ENCODE peak calls at places on chromosomes 16 and 17, in seven cellular contexts. L is naive thymus-derived CD4-positive, alpha-beta T cell; E is osteoblast; V is CD8-positive, alpha-beta T cell; B is pancreas; N is heart left ventricle; G is effector memory CD4-positive, alpha-beta T cell. R is an unnamed sample. For H3K9me3, the result is how much of the 10 kb centered on the place peaks cover.

GRCh38 chr16:68361485-68361884 is 50.7 kb downstream of the PRMT7 start:
- DNase-seq in L (no peak), E (peak), V (no peak), B (peak), N (no peak), G (no peak), R (no peak)

GRCh38 chr17:71287246-71287828 is 833.5 kb upstream of the SOX9 start:
- DNase-seq in L (no peak), E (peak), V (no peak), B (no peak), N (no peak), G (no peak), R (no peak)

GRCh38 chr16:4313563-4314531 is 2.0 kb upstream of the GLIS2 start:
- DNase-seq in L (no peak), E (peak), V (no peak), B (peak), N (no peak), G (no peak), R (no peak)

GRCh38 chr16:90057738-90058173 is 19.4 kb downstream of the PRDM7 start:
- DNase-seq in L (no peak), E (peak), V (no peak), B (no peak), N (no peak), G (no peak), R (no peak)

GRCh38 chr16:66580605-66581209 is 1.4 kb downstream of the CMTM2 start:
- DNase-seq in L (no peak), E (peak), V (no peak), B (no peak), N (no peak), G (no peak), R (no peak)

GRCh38 chr17:65000798-65001197 is 55.7 kb downstream of the GNA13 start:
- DNase-seq in L (no peak), E (no peak), V (no peak), B (no peak), N (no peak), G (no peak), R (no peak)

GRCh38 chr16:11585460-11586374 is 1.0 kb downstream of the LITAF start:
- DNase-seq in L (no peak), E (peak), V (no peak), B (peak), N (peak), G (no peak), R (no peak)

GRCh38 chr16:82263456-82264159 is 93.6 kb upstream of the MPHOSPH6 start:
- DNase-seq in L (peak), E (peak), V (no peak), B (no peak), N (no peak), G (peak), R (no peak)

GRCh38 chr17:36689089-36689667 is 87.8 kb downstream of the MRM1 start:
- DNase-seq in L (no peak), E (no peak), V (no peak), B (no peak), N (no peak), G (no peak), R (no peak)

GRCh38 chr17:66465701-66466100 is 163.3 kb downstream of the PRKCA start:
- DNase-seq in L (no peak), E (no peak), V (no peak), B (no peak), N (no peak), G (no peak), R (no peak)

GRCh38 chr17:40832840-40833239 is 10.4 kb upstream of the KRT10 start:
- DNase-seq in L (no peak), E (no peak), V (no peak), B (no peak), N (no peak), G (no peak), R (no peak)

GRCh38 chr17:63579633-63580032 is 21.1 kb upstream of the TACO1 start:
- DNase-seq in L (no peak), E (no peak), V (no peak), B (no peak), N (no peak), G (no peak), R (no peak)

GRCh38 chr17:38464723-38465419 is 36.6 kb downstream of the ARHGAP23 start:
- DNase-seq in L (no peak), E (peak), V (no peak), B (no peak), N (peak), G (no peak), R (no peak)

GRCh38 chr16:23207485-23207884 is 24.9 kb downstream of the SCNN1G start:
- DNase-seq in L (no peak), E (no peak), V (no peak), B (no peak), N (no peak), G (no peak), R (no peak)

GRCh38 chr16:69672315-69672997 is 53.9 kb downstream of the NQO1 start:
- DNase-seq in L (no peak), E (no peak), V (no peak), B (no peak), N (no peak), G (no peak), R (no peak)

GRCh38 chr16:69618307-69618706 is 52.5 kb downstream of the NFAT5 start:
- DNase-seq in L (no peak), E (peak), V (no peak), B (no peak), N (no peak), G (no peak), R (no peak)

GRCh38 chr16:26951950-26952349 is 114.8 kb upstream of the C16orf82 start:
- DNase-seq in L (no peak), E (no peak), V (no peak), B (no peak), N (no peak), G (no peak), R (no peak)

GRCh38 chr16:66650707-66651473 is 45.7 kb downstream of the CMTM4 start:
- DNase-seq in L (peak), E (peak), V (peak), B (no peak), N (peak), G (peak), R (no peak)

GRCh38 chr16:82344157-82344556 is 174.1 kb upstream of the MPHOSPH6 start:
- DNase-seq in L (no peak), E (no peak), V (no peak), B (no peak), N (no peak), G (no peak), R (no peak)

GRCh38 chr17:69501591-69502468 is 87.3 kb downstream of the MAP2K6 start:
- DNase-seq in L (no peak), E (no peak), V (no peak), B (no peak), N (no peak), G (no peak), R (no peak)

GRCh38 chr17:77721823-77722160 is 236.7 kb upstream of the TNRC6C start:
- DNase-seq in L (no peak), E (no peak), V (no peak), B (no peak), N (no peak), G (no peak), R (no peak)

GRCh38 chr17:73580311-73580710 is 63.9 kb downstream of the SDK2 start:
- DNase-seq in L (no peak), E (peak), V (no peak), B (no peak), N (no peak), G (no peak), R (no peak)

GRCh38 chr17:42675984-42676423 is 790 bp downstream of the PLEKHH3 start:
- DNase-seq in L (no peak), E (peak), V (no peak), B (peak), N (peak), G (no peak), R (no peak)

GRCh38 chr17:69339937-69340336 is 13.0 kb upstream of the ABCA5 start:
- DNase-seq in L (no peak), E (no peak), V (no peak), B (no peak), N (no peak), G (no peak), R (no peak)

GRCh38 chr17:64781394-64781793 is 119.3 kb upstream of the SMURF2 start:
- DNase-seq in L (peak), E (peak), V (no peak), B (peak), N (peak), G (peak), R (no peak)

GRCh38 chr17:67521773-67522069 is 144.6 kb downstream of the PITPNC1 start:
- DNase-seq in L (no peak), E (peak), V (no peak), B (no peak), N (no peak), G (no peak), R (no peak)

GRCh38 chr17:44941712-44942331 is 5.8 kb downstream of the KIF18B start:
- DNase-seq in L (no peak), E (peak), V (no peak), B (no peak), N (no peak), G (no peak), R (no peak)
- H3K4me3 ChIP-seq in L (no peak), E (peak), V (no peak), B (no peak), N (no peak), G (no peak), R (no peak)

DNA sequence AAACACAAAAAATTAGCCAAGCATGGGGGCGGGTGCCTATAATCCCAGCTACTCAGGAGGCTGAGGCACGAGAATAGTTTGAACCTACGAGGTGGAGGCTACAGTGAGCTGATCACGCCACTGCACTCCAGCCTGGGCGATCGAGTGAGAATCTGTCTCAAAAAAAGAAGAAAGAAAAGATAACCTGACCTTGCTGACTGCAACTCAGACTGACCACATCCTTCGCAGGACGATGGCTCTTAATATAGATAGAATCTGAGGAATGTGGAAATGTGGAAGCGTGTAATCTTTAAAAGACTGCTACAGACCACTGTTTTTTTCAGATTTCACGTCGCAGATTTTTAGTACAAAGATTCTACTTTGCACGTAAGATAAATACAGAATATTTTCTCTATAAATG is 37.8 kb downstream of the KLHDC4 start:
- DNase-seq in L (no peak), E (peak), V (no peak), B (no peak), N (no peak), G (no peak), R (no peak)
- H3K27ac ChIP-seq in L (no peak), E (no peak), V (no peak), B (no peak), N (no peak), G (no peak), R (no peak)

GRCh38 chr16:84016477-84016876 is 26.1 kb downstream of the SLC38A8 start:
- DNase-seq in L (no peak), E (no peak), V (no peak), B (no peak), N (no peak), G (no peak), R (no peak)

GRCh38 chr16:84018710-84019109 is 23.9 kb downstream of the SLC38A8 start:
- DNase-seq in L (no peak), E (no peak), V (no peak), B (no peak), N (no peak), G (no peak), R (no peak)

GRCh38 chr16:84021488-84021887 is 21.1 kb downstream of the SLC38A8 start:
- DNase-seq in L (no peak), E (no peak), V (no peak), B (no peak), N (no peak), G (no peak), R (no peak)

GRCh38 chr16:84022641-84023040 is 20.0 kb downstream of the SLC38A8 start:
- DNase-seq in L (no peak), E (no peak), V (no peak), B (no peak), N (no peak), G (no peak), R (no peak)

GRCh38 chr16:84020353-84020752 is 22.2 kb downstream of the SLC38A8 start:
- DNase-seq in L (no peak), E (no peak), V (no peak), B (no peak), N (no peak), G (no peak), R (no peak)
- H3K9me3 ChIP-seq in L (under half), E (under half), V (under half), B (under half), N (under half), G (under half), R (under half)

GRCh38 chr16:88771294-88771772 is 13.7 kb downstream of the PIEZO1 start:
- DNase-seq in L (no peak), E (no peak), V (no peak), B (peak), N (no peak), G (no peak), R (no peak)
- H3K4me3 ChIP-seq in L (no peak), E (no peak), V (no peak), B (no peak), N (no peak), G (no peak), R (peak)

GRCh38 chr17:74734256-74734655 is 2.8 kb upstream of the RAB37 start:
- DNase-seq in L (no peak), E (peak), V (no peak), B (no peak), N (no peak), G (no peak), R (no peak)

GRCh38 chr17:74738051-74738996 is 1.3 kb downstream of the RAB37 start:
- DNase-seq in L (peak), E (peak), V (peak), B (no peak), N (peak), G (peak), R (no peak)

GRCh38 chr17:74736423-74737298 is at the start of gene RAB37:
- DNase-seq in L (peak), E (peak), V (no peak), B (no peak), N (no peak), G (no peak), R (no peak)

GRCh38 chr17:74739227-74739831 is 2.3 kb downstream of the RAB37 start:
- DNase-seq in L (no peak), E (peak), V (no peak), B (no peak), N (no peak), G (no peak), R (no peak)

DNA sequence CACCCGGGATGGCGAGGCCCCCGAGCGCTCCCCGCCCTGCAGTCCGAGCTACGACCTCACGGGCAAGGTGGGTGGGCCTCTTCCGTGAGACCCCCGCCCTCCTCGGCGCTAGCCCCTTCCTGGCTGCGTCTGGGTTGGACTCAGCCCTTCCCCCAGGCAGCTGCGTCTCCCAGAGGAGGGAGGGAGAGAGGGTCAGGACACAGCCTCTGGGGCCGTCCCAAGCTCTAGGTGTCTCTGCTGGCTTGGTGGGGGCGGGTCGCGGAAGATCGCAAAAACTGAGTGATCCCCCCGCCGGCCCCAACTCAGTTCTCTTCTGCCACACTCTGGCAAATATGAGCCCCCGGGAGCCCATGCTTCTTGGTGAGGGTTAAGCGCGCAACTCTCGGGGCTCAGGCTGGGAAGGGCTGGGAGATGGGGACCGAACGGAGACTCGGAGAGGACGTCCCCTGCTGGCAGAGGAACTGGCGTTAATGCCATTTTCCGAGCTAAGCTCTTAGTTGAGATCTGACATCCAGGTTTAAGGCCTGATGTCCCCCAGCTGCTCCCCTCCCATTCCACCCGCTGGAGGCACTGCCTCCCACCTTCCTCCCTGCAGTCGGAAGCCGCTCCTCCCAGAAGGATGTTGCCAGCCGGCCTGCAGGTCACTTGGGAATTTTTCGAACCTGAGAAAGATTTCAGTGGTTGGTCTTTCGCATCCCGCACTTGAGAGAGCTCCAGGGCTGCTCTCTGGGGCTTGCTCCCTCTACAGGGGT is 419 bp downstream of the RAB37 start:
- DNase-seq in L (peak), E (peak), V (no peak), B (no peak), N (no peak), G (no peak), R (no peak)
- H3K27ac ChIP-seq in L (peak), E (no peak), V (peak), B (no peak), N (peak), G (peak), R (peak)

GRCh38 chr16:78738557-78738956 is 639.1 kb downstream of the WWOX start:
- DNase-seq in L (no peak), E (no peak), V (no peak), B (no peak), N (no peak), G (no peak), R (no peak)
- H3K9me3 ChIP-seq in L (under half), E (under half), V (under half), B (under half), N (under half), G (under half), R (under half)

DNA sequence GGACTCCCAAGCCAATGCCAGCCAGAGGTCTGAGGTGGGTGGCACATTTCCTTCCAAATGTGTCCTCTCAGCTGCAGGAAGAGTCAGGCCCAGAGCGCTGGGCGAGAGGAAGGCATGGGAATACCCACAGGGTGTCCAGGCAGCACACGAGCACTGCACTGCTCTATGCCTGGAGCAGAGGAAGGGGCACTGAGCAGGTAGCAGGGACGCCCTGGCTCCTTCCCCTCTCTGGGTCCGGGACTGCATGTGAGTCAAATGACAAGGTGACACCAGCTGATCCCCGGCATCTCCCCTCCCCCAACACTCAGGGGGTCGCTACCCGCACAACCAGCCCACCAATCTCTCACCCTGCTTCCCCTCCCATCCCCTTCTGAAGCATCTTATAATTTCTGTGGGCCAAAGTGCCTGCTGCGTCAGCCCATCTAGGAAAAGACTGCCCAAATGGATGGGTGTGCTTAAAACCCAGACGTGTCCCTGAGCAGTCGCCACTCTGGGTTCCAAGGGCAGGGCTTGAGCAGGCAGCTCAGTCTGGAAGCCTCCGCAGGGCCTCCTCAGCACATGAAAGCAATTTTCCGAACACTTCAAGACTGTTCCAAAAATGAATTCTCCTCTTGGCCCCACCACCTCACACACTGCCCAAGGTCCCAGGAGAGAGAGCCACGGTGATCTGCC is 12.0 kb upstream of the BCAR1 start:
- DNase-seq in L (no peak), E (peak), V (no peak), B (peak), N (peak), G (no peak), R (no peak)
- H3K4me3 ChIP-seq in L (no peak), E (peak), V (no peak), B (no peak), N (peak), G (no peak), R (no peak)

GRCh38 chr16:19524866-19525723 is 1.4 kb downstream of the CCP110 start:
- DNase-seq in L (peak), E (peak), V (no peak), B (no peak), N (no peak), G (no peak), R (no peak)

GRCh38 chr16:19524356-19524865 is 669 bp downstream of the CCP110 start:
- DNase-seq in L (peak), E (peak), V (no peak), B (no peak), N (no peak), G (no peak), R (no peak)

GRCh38 chr16:19523184-19523558 is 571 bp upstream of the CCP110 start:
- DNase-seq in L (no peak), E (no peak), V (no peak), B (no peak), N (no peak), G (no peak), R (no peak)

GRCh38 chr16:19522369-19523159 is 666 bp upstream of the GDE1 start:
- DNase-seq in L (no peak), E (no peak), V (no peak), B (no peak), N (no peak), G (no peak), R (no peak)

DNA sequence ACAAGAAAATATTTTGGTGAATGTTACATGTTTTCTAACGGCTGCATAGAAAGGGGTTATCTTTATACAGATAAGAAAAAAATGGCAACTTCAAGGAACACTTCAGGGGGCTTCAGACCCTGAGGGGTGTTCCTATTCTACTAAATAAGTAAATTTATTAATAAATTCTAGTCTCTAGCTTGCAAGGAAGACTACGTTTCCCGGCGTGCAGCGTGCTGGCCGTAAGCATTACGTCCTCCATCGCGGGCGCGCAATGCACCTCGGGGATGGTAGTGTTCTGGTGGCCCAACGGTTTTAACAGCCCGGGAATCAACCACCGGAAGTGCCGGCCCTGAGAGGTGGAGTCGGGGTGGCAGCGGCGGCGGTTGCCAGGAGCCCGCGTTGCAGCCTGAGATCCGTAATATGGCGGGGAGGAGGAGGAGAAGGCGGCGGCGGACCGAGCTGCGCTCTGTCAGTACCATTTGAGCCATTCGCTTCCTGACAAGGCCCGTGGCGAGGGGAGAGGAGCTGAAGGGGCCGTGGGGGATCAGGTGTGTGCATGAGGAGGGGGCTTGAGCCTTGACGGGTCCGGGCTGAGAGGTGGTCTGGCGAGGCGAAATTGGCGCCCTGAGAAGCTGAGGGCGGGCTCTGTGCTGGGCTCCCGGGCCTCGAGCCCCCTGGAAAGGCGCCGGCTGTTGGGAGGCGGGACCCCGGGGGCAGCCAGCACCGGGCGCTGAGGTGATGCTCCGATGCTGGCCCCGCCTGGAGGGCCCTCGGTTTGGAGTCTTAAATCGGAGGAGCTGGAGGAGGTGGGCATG is at the start of gene CCP110:
- DNase-seq in L (peak), E (peak), V (peak), B (peak), N (peak), G (peak), R (peak)
- H3K27ac ChIP-seq in L (peak), E (peak), V (peak), B (no peak), N (peak), G (peak), R (peak)

GRCh38 chr17:17426184-17426583 is 50.6 kb upstream of the MED9 start:
- DNase-seq in L (no peak), E (no peak), V (no peak), B (no peak), N (no peak), G (no peak), R (no peak)
- H3K9me3 ChIP-seq in L (under half), E (under half), V (under half), B (under half), N (under half), G (under half), R (under half)